ENCODE peak calls at places on chromosome 21, in five cellular contexts. One of them, this sample, is unnamed.

GRCh38 chr21:32371913-32372314 is 20.9 kb downstream of the URB1 start:
- DNase-seq in HCT116: no peak
- DNase-seq in HepG2: no peak
- DNase-seq in GM12878: no peak
- DNase-seq in H1: no peak
- DNase-seq in this sample: no peak

GRCh38 chr21:25733859-25734653 is 648 bp downstream of the ATP5PF start:
- DNase-seq in HCT116: no peak
- DNase-seq in HepG2: peak; percentile 62
- DNase-seq in GM12878: no peak
- DNase-seq in H1: no peak
- DNase-seq in this sample: no peak

GRCh38 chr21:36504067-36505058 is 24.4 kb upstream of the CLDN14 start:
- DNase-seq in HCT116: peak; percentile 34
- DNase-seq in HepG2: peak; percentile 27
- DNase-seq in GM12878: no peak
- DNase-seq in H1: no peak
- DNase-seq in this sample: peak; percentile 59

GRCh38 chr21:45989355-45990048 is 7.9 kb downstream of the COL6A1 start:
- DNase-seq in HCT116: no peak
- DNase-seq in HepG2: no peak
- DNase-seq in GM12878: no peak
- DNase-seq in H1: no peak
- DNase-seq in this sample: no peak

GRCh38 chr21:37339527-37339889 is 27.1 kb upstream of the DYRK1A start:
- DNase-seq in HCT116: no peak
- DNase-seq in HepG2: no peak
- DNase-seq in GM12878: no peak
- DNase-seq in H1: no peak
- DNase-seq in this sample: no peak

GRCh38 chr21:36235058-36235582 is 78.5 kb downstream of the DOP1B start:
- DNase-seq in HCT116: no peak
- DNase-seq in HepG2: peak; percentile 95
- DNase-seq in GM12878: no peak
- DNase-seq in H1: no peak
- DNase-seq in this sample: no peak

GRCh38 chr21:26806734-26807372 is 38.4 kb downstream of the ADAMTS1 start:
- DNase-seq in HCT116: no peak
- DNase-seq in HepG2: no peak
- DNase-seq in GM12878: no peak
- DNase-seq in H1: no peak
- DNase-seq in this sample: no peak

GRCh38 chr21:45917241-45917640 is 64.3 kb upstream of the COL6A1 start:
- DNase-seq in HCT116: no peak
- DNase-seq in HepG2: no peak
- DNase-seq in GM12878: no peak
- DNase-seq in H1: no peak
- DNase-seq in this sample: no peak

GRCh38 chr21:27156666-27157065 is 189.8 kb upstream of the ADAMTS5 start:
- DNase-seq in HCT116: no peak
- DNase-seq in HepG2: no peak
- DNase-seq in GM12878: no peak
- DNase-seq in H1: no peak
- DNase-seq in this sample: no peak

GRCh38 chr21:15441060-15441493 is 288.7 kb upstream of the USP25 start:
- DNase-seq in HCT116: no peak
- DNase-seq in HepG2: peak; percentile 99
- DNase-seq in GM12878: no peak
- DNase-seq in H1: no peak
- DNase-seq in this sample: no peak

GRCh38 chr21:15932681-15933200 is 203.0 kb downstream of the USP25 start:
- DNase-seq in HCT116: no peak
- DNase-seq in HepG2: no peak
- DNase-seq in GM12878: no peak
- DNase-seq in H1: no peak
- DNase-seq in this sample: no peak

GRCh38 chr21:28805885-28806284 is 186.8 kb downstream of the LTN1 start:
- DNase-seq in HCT116: no peak
- DNase-seq in HepG2: no peak
- DNase-seq in GM12878: no peak
- DNase-seq in H1: no peak
- DNase-seq in this sample: no peak

GRCh38 chr21:16280731-16281130 is 550.9 kb downstream of the USP25 start:
- DNase-seq in HCT116: no peak
- DNase-seq in HepG2: no peak
- DNase-seq in GM12878: no peak
- DNase-seq in H1: no peak
- DNase-seq in this sample: no peak

GRCh38 chr21:43864806-43865470 is at the start of gene AGPAT3:
- DNase-seq in HCT116: no peak
- DNase-seq in HepG2: no peak
- DNase-seq in GM12878: no peak
- DNase-seq in H1: no peak
- DNase-seq in this sample: no peak

GRCh38 chr21:29005696-29006095 is 13.0 kb upstream of the LTN1 start:
- DNase-seq in HCT116: no peak
- DNase-seq in HepG2: no peak
- DNase-seq in GM12878: no peak
- DNase-seq in H1: no peak
- DNase-seq in this sample: no peak

GRCh38 chr21:30126575-30126974 is 40.0 kb downstream of the CLDN17 start:
- DNase-seq in HCT116: no peak
- DNase-seq in HepG2: no peak
- DNase-seq in GM12878: no peak
- DNase-seq in H1: no peak
- DNase-seq in this sample: no peak

GRCh38 chr21:27796106-27796505 is 829.2 kb upstream of the ADAMTS5 start:
- DNase-seq in HCT116: no peak
- DNase-seq in HepG2: no peak
- DNase-seq in GM12878: no peak
- DNase-seq in H1: no peak
- DNase-seq in this sample: no peak

GRCh38 chr21:46111857-46112730 is 14.2 kb downstream of the COL6A2 start:
- DNase-seq in HCT116: no peak
- DNase-seq in HepG2: no peak
- DNase-seq in GM12878: no peak
- DNase-seq in H1: no peak
- DNase-seq in this sample: no peak

GRCh38 chr21:26842976-26843911 is 2.0 kb downstream of the ADAMTS1 start:
- DNase-seq in HCT116: no peak
- DNase-seq in HepG2: no peak
- DNase-seq in GM12878: no peak
- DNase-seq in H1: peak; percentile 81
- DNase-seq in this sample: no peak

GRCh38 chr21:15211491-15212133 is 146.8 kb upstream of the NRIP1 start:
- DNase-seq in HCT116: no peak
- DNase-seq in HepG2: peak; percentile 97
- DNase-seq in GM12878: no peak
- DNase-seq in H1: no peak
- DNase-seq in this sample: no peak

GRCh38 chr21:46183910-46184624 is at the start of gene SPATC1L:
- DNase-seq in HCT116: no peak
- DNase-seq in HepG2: peak; percentile 24
- DNase-seq in GM12878: peak; percentile 39
- DNase-seq in H1: peak; percentile 74
- DNase-seq in this sample: peak; percentile 76

GRCh38 chr21:26194811-26195251 is 24.3 kb upstream of the APP start:
- DNase-seq in HCT116: no peak
- DNase-seq in HepG2: no peak
- DNase-seq in GM12878: no peak
- DNase-seq in H1: no peak
- DNase-seq in this sample: no peak

GRCh38 chr21:25790122-25790951 is 55.6 kb downstream of the GABPA start:
- DNase-seq in HCT116: peak; percentile 34
- DNase-seq in HepG2: peak; percentile 19
- DNase-seq in GM12878: no peak
- DNase-seq in H1: no peak
- DNase-seq in this sample: peak; percentile 18

GRCh38 chr21:31429500-31429899 is 85.4 kb upstream of the TIAM1 start:
- DNase-seq in HCT116: no peak
- DNase-seq in HepG2: no peak
- DNase-seq in GM12878: no peak
- DNase-seq in H1: no peak
- DNase-seq in this sample: no peak

GRCh38 chr21:46080171-46081021 is 17.5 kb upstream of the COL6A2 start:
- DNase-seq in HCT116: no peak
- DNase-seq in HepG2: no peak
- DNase-seq in GM12878: no peak
- DNase-seq in H1: no peak
- DNase-seq in this sample: no peak

GRCh38 chr21:38341546-38342012 is 84.8 kb downstream of the KCNJ15 start:
- DNase-seq in HCT116: no peak
- DNase-seq in HepG2: no peak
- DNase-seq in GM12878: no peak
- DNase-seq in H1: no peak
- DNase-seq in this sample: no peak

GRCh38 chr21:16239659-16240265 is 510.0 kb downstream of the USP25 start:
- DNase-seq in HCT116: no peak
- DNase-seq in HepG2: no peak
- DNase-seq in GM12878: no peak
- DNase-seq in H1: no peak
- DNase-seq in this sample: no peak

GRCh38 chr21:28066051-28066450 is 926.6 kb downstream of the LTN1 start:
- DNase-seq in HCT116: no peak
- DNase-seq in HepG2: no peak
- DNase-seq in GM12878: no peak
- DNase-seq in H1: no peak
- DNase-seq in this sample: no peak

GRCh38 chr21:40704141-40704540 is 142.8 kb downstream of the DSCAM start:
- DNase-seq in HCT116: no peak
- DNase-seq in HepG2: no peak
- DNase-seq in GM12878: no peak
- DNase-seq in H1: no peak
- DNase-seq in this sample: no peak

GRCh38 chr21:43825610-43825935 is 36.2 kb downstream of the RRP1 start:
- DNase-seq in HCT116: no peak
- DNase-seq in HepG2: no peak
- DNase-seq in GM12878: no peak
- DNase-seq in H1: no peak
- DNase-seq in this sample: no peak

GRCh38 chr21:27570306-27570868 is 603.5 kb upstream of the ADAMTS5 start:
- DNase-seq in HCT116: no peak
- DNase-seq in HepG2: no peak
- DNase-seq in GM12878: no peak
- DNase-seq in H1: no peak
- DNase-seq in this sample: no peak

GRCh38 chr21:30962013-30962412 is 76.3 kb downstream of the KRTAP19-8 start:
- DNase-seq in HCT116: no peak
- DNase-seq in HepG2: no peak
- DNase-seq in GM12878: no peak
- DNase-seq in H1: no peak
- DNase-seq in this sample: peak; percentile 11

GRCh38 chr21:46000182-46000730 is 18.7 kb downstream of the COL6A1 start:
- DNase-seq in HCT116: no peak
- DNase-seq in HepG2: no peak
- DNase-seq in GM12878: no peak
- DNase-seq in H1: no peak
- DNase-seq in this sample: no peak

GRCh38 chr21:39645331-39645730 is 32.6 kb downstream of the B3GALT5 start:
- DNase-seq in HCT116: no peak
- DNase-seq in HepG2: no peak
- DNase-seq in GM12878: no peak
- DNase-seq in H1: peak; percentile 26
- DNase-seq in this sample: no peak
- TF ChIP-seq ZNF274 in HCT116: no peak
- TF ChIP-seq ZNF274 in HepG2: no peak
- TF ChIP-seq ZNF274 in GM12878: no peak
- TF ChIP-seq ZNF274 in H1: no peak
- TF ChIP-seq ZNF274 in this sample: no peak

GRCh38 chr21:44911384-44912157 is 9.1 kb downstream of the ITGB2 start:
- DNase-seq in HCT116: no peak
- DNase-seq in HepG2: peak; percentile 46
- DNase-seq in GM12878: no peak
- DNase-seq in H1: no peak
- DNase-seq in this sample: no peak
- H3K4me1 ChIP-seq in HCT116: peaks cover 27% of the 10 kb centered on the region
- H3K4me1 ChIP-seq in HepG2: peaks cover 92% of the 10 kb centered on the region
- H3K4me1 ChIP-seq in GM12878: peaks cover 35% of the 10 kb centered on the region
- H3K4me1 ChIP-seq in H1: no peaks in the 10 kb centered on the region
- H3K4me1 ChIP-seq in this sample: peaks cover 33% of the 10 kb centered on the region

GRCh38 chr21:14072761-14073535 is 137.8 kb downstream of the LIPI start:
- DNase-seq in HCT116: no peak
- DNase-seq in HepG2: no peak
- DNase-seq in GM12878: no peak
- DNase-seq in H1: no peak
- DNase-seq in this sample: no peak

GRCh38 chr21:14070968-14071367 is 139.8 kb downstream of the LIPI start:
- DNase-seq in HCT116: no peak
- DNase-seq in HepG2: no peak
- DNase-seq in GM12878: no peak
- DNase-seq in H1: peak; percentile 30
- DNase-seq in this sample: no peak

GRCh38 chr21:14073615-14074014 is 137.1 kb downstream of the LIPI start:
- DNase-seq in HCT116: no peak
- DNase-seq in HepG2: no peak
- DNase-seq in GM12878: no peak
- DNase-seq in H1: no peak
- DNase-seq in this sample: no peak

GRCh38 chr21:14071902-14072734 is 138.6 kb downstream of the LIPI start:
- DNase-seq in HCT116: no peak
- DNase-seq in HepG2: no peak
- DNase-seq in GM12878: no peak
- DNase-seq in H1: no peak
- DNase-seq in this sample: no peak

DNA sequence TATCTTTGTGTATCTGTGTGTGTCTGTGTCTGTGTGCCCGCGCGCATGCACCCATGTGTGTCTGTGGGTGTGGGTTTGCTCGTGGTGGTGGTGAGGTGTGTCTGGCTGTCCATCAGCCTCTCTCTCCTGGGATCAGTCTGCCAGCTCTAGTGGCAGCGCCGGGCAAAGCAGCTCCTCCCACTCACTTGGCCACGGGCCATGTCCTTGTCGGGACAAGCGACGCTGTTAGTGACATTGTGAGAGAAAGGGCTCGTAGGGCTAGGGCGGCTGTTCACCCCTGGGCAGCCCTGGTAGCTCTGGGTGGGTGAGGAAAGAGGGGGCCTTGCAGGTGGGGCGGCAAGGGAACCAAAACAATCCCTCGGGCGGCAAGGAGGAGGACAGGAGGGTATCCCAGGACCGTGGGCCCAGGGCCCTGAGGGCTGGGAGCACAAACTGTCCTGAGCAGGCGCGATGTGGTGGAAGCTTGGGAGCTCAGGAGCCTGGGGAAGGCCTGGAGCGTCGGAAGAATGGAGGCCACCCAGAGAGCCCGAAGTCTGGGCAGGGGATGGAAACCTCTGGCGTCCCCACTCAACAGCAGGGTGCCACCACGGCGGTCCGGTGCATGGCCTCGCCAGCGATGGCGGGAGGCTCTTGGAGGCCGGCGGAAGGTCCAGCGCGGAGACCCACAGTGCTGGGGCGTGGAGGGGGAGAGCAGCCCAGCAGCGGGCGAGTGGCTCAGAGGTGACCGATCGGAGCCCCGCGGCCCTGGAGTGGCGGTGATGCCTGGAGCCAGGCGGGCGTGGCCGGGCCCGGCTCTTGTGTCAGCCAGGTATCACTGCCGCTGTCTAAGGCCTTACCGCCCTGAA is 140.5 kb downstream of the LIPI start:
- DNase-seq in HCT116: no peak
- DNase-seq in HepG2: no peak
- DNase-seq in GM12878: no peak
- DNase-seq in H1: peak; percentile 44
- DNase-seq in this sample: no peak
- TF ChIP-seq ZNF274 in HCT116: no peak
- TF ChIP-seq ZNF274 in HepG2: no peak
- TF ChIP-seq ZNF274 in GM12878: no peak
- TF ChIP-seq ZNF274 in H1: no peak
- TF ChIP-seq ZNF274 in this sample: no peak

GRCh38 chr21:35077975-35078374 is 28.9 kb upstream of the RUNX1 start:
- DNase-seq in HCT116: no peak
- DNase-seq in HepG2: no peak
- DNase-seq in GM12878: no peak
- DNase-seq in H1: no peak
- DNase-seq in this sample: no peak
- H3K4me1 ChIP-seq in HCT116: no peaks in the 10 kb centered on the region
- H3K4me1 ChIP-seq in HepG2: no peaks in the 10 kb centered on the region
- H3K4me1 ChIP-seq in GM12878: no peaks in the 10 kb centered on the region
- H3K4me1 ChIP-seq in H1: no peaks in the 10 kb centered on the region
- H3K4me1 ChIP-seq in this sample: no peaks in the 10 kb centered on the region

This sample was measured in NT2/D1.